ENCODE peak calls at places on chromosomes 3 and 15, in eight cellular contexts. D, S, O, T, Z, M, L and V are unnamed samples.

GRCh38 chr3:126996905-126997304 is 14.0 kb downstream of the PLXNA1 start:
- DNase-seq in D (no peak), S (no peak), O (no peak), T (no peak), Z (no peak), M (no peak), L (no peak), V (no peak)

GRCh38 chr15:78264304-78265136 is at the start of gene DNAJA4:
- DNase-seq in D (peak), S (peak), O (peak), T (peak), Z (no peak), M (no peak), L (peak), V (no peak)

GRCh38 chr3:136495213-136495612 is 245.1 kb downstream of the PCCB start:
- DNase-seq in D (no peak), S (no peak), O (no peak), T (no peak), Z (no peak), M (no peak), L (no peak), V (no peak)

GRCh38 chr15:58066042-58066867 is 744 bp upstream of the ALDH1A2 start:
- DNase-seq in D (peak), S (peak), O (peak), T (peak), Z (peak), M (peak), L (peak), V (peak)

GRCh38 chr3:69738291-69738690 is 973 bp upstream of the MITF start:
- DNase-seq in D (no peak), S (no peak), O (no peak), T (no peak), Z (no peak), M (no peak), L (no peak), V (peak)

GRCh38 chr15:59296181-59296617 is 76.5 kb downstream of the MYO1E start:
- DNase-seq in D (no peak), S (no peak), O (no peak), T (no peak), Z (no peak), M (no peak), L (no peak), V (no peak)

GRCh38 chr3:25040739-25041138 is 387.3 kb upstream of the RARB start:
- DNase-seq in D (no peak), S (no peak), O (no peak), T (no peak), Z (no peak), M (no peak), L (no peak), V (no peak)

GRCh38 chr3:126612464-126613205 is 42.3 kb downstream of the TXNRD3 start:
- DNase-seq in D (no peak), S (no peak), O (no peak), T (no peak), Z (no peak), M (no peak), L (no peak), V (no peak)

GRCh38 chr15:100875495-100875894 is 4.1 kb upstream of the ALDH1A3 start:
- DNase-seq in D (no peak), S (no peak), O (no peak), T (no peak), Z (no peak), M (no peak), L (no peak), V (no peak)

GRCh38 chr15:68821190-68821897 is 649 bp upstream of the ANP32A start:
- DNase-seq in D (no peak), S (no peak), O (no peak), T (no peak), Z (peak), M (no peak), L (no peak), V (peak)

GRCh38 chr15:68820205-68820588 is 498 bp downstream of the ANP32A start:
- DNase-seq in D (peak), S (peak), O (peak), T (peak), Z (peak), M (no peak), L (peak), V (peak)

GRCh38 chr15:68819451-68820204 is 1.1 kb downstream of the ANP32A start:
- DNase-seq in D (peak), S (peak), O (peak), T (peak), Z (peak), M (no peak), L (peak), V (peak)

GRCh38 chr15:68821898-68822380 is 1.2 kb upstream of the ANP32A start:
- DNase-seq in D (no peak), S (no peak), O (no peak), T (no peak), Z (no peak), M (no peak), L (no peak), V (peak)

DNA sequence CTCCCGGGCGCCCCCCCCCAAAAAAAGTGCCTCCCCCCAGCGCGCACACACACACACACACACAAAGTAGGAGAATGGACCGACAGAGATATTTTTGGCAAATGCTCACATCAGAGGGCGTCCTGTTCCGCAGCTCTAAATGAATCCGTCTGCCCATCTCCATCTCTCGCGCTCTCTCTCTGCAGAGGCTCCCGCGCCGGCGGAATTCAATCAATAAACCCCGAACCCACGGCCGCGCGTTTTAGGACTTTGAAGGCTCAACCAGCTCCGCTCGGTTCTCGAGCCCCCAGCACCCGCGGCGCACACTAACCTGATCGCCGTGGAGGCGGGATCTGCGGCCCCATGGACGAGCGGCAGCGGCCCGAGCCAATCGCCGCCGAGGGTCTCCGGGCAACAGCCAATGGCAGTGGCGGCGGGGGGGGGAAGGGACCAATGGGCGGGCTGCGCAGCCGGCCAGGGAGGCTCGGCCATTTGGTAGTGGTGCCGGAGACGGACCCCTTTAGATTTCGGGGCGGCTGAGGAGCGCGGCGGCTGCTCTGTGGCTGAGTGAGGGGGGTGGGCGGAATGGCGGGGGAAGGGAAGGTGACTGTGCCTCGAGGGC is at the start of gene ANP32A:
- DNase-seq in D (peak), S (peak), O (peak), T (peak), Z (peak), M (peak), L (peak), V (peak)
- TF ChIP-seq POLR2A in D (peak), S (peak), O (peak), T (peak), Z (peak), M (peak), L (no peak), V (peak)

DNA sequence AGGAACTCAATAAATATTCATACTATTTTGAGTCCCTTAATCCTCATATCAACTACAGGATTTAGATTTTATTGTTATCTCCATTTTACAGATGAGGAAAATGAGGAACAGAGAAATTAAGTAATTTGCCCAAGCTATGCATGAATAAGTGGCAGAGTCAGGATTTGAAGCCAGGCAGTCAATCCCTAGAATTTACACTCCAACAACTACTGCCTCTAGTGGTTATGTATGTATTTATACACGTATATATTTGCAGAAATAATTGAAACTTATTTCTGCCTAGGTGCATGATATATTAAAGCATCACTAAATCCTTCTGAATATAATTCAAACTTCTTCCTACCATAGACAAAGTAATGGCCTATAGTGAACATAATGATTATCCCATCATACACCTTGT is 137.4 kb downstream of the SERPINI1 start:
- DNase-seq in D (no peak), S (no peak), O (no peak), T (no peak), Z (no peak), M (no peak), L (no peak), V (no peak)
- TF ChIP-seq CTCF in D (no peak), S (no peak), O (no peak), T (no peak), Z (peak), M (no peak), L (no peak), V (no peak)

GRCh38 chr15:68197661-68198437 is 7.3 kb downstream of the CALML4 start:
- DNase-seq in D (no peak), S (no peak), O (no peak), T (no peak), Z (no peak), M (no peak), L (no peak), V (no peak)

GRCh38 chr15:68192804-68193521 is 12.2 kb downstream of the CALML4 start:
- DNase-seq in D (no peak), S (no peak), O (no peak), T (no peak), Z (no peak), M (no peak), L (peak), V (no peak)

GRCh38 chr15:68197170-68197492 is 8.0 kb downstream of the CALML4 start:
- DNase-seq in D (no peak), S (no peak), O (no peak), T (no peak), Z (no peak), M (no peak), L (no peak), V (no peak)

GRCh38 chr15:68196445-68197169 is 8.5 kb downstream of the CALML4 start:
- DNase-seq in D (no peak), S (no peak), O (no peak), T (no peak), Z (no peak), M (no peak), L (no peak), V (no peak)

GRCh38 chr15:68195336-68196112 is 9.6 kb downstream of the CALML4 start:
- DNase-seq in D (no peak), S (no peak), O (no peak), T (no peak), Z (no peak), M (no peak), L (no peak), V (no peak)
- TF ChIP-seq POLR2A in D (no peak), S (no peak), O (no peak), T (no peak), Z (no peak), M (no peak), L (no peak), V (no peak)

GRCh38 chr3:71956716-71957115 is 171.8 kb upstream of the PROK2 start:
- DNase-seq in D (no peak), S (no peak), O (no peak), T (no peak), Z (no peak), M (no peak), L (no peak), V (peak)
- TF ChIP-seq CTCF in D (no peak), S (no peak), O (no peak), T (no peak), Z (no peak), M (peak), L (no peak), V (no peak)

GRCh38 chr15:48645558-48646330 is at the start of gene FBN1:
- DNase-seq in D (peak), S (peak), O (peak), T (peak), Z (peak), M (no peak), L (peak), V (peak)
- TF ChIP-seq POLR2A in D (peak), S (peak), O (peak), T (peak), Z (peak), M (no peak), L (peak), V (no peak)

DNA sequence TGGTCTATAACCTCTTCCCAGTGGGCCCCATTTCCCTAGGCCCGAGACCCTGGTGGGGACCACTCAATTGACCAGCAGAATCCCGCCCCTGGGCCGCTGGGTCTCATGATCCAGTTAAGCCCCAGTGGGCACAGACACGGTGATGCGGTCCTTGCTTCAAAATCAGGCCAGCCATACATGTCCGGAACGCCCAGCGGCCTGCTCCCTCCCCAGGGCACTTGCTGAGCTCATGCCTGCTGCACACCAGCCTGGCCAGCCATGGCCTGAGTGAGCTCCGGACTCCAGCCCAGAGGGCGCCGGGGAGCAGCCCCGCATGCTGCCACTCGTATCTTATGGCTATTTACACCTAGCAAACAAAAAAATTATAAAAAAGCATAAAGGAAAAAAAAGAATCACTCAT is 34.4 kb upstream of the IQSEC1 start:
- DNase-seq in D (no peak), S (no peak), O (no peak), T (peak), Z (no peak), M (no peak), L (no peak), V (no peak)
- TF ChIP-seq CTCF in D (no peak), S (no peak), O (no peak), T (no peak), Z (no peak), M (no peak), L (no peak), V (peak)